ENCODE peak calls at places on chromosome 18, in five cellular contexts. B, F, O, X and D are unnamed samples.

GRCh38 chr18:75199327-75199726 is 9.6 kb downstream of the PTGR3 start:
- DNase-seq in F (no peak), X (no peak), O (no peak), B (no peak), D (no peak)

GRCh38 chr18:58168986-58169385 is 125.0 kb downstream of the NEDD4L start:
- DNase-seq in X (no peak), B (no peak), F (no peak), O (no peak), D (no peak)

GRCh38 chr18:27762054-27762453 is 414.9 kb downstream of the CDH2 start:
- DNase-seq in B (no peak), O (no peak), X (no peak), F (no peak), D (no peak)

GRCh38 chr18:63319383-63320040 is at the start of gene BCL2:
- DNase-seq in F (no peak), O (no peak), X (no peak), B (no peak), D (no peak)

GRCh38 chr18:57749604-57749970 is 53.5 kb downstream of the ATP8B1 start:
- DNase-seq in F (no peak), X (no peak), B (no peak), O (no peak), D (no peak)

GRCh38 chr18:56374005-56374655 is 264.3 kb downstream of the TXNL1 start:
- DNase-seq in O (no peak), B (no peak), F (no peak), X (no peak), D (no peak)

GRCh38 chr18:55415258-55415871 is 172.6 kb downstream of the TCF4 start:
- DNase-seq in F (peak), X (peak), O (peak), B (peak), D (peak)

GRCh38 chr18:79569720-79570119 is 109.9 kb upstream of the CTDP1 start:
- DNase-seq in X (no peak), B (no peak), O (no peak), F (peak), D (no peak)

GRCh38 chr18:9547767-9548166 is 66.6 kb downstream of the PPP4R1 start:
- DNase-seq in O (no peak), X (no peak), F (no peak), B (no peak), D (no peak)

GRCh38 chr18:52903858-52904257 is 563.9 kb downstream of the DCC start:
- DNase-seq in X (no peak), B (peak), F (no peak), O (no peak), D (no peak)

GRCh38 chr18:78330761-78331160 is 648.9 kb upstream of the SALL3 start:
- DNase-seq in F (no peak), X (no peak), B (no peak), O (no peak), D (no peak)

GRCh38 chr18:6624271-6624670 is 105.2 kb upstream of the ARHGAP28 start:
- DNase-seq in F (no peak), O (no peak), X (no peak), B (no peak), D (no peak)

GRCh38 chr18:44899832-44900231 is 219.1 kb downstream of the SETBP1 start:
- DNase-seq in X (no peak), F (no peak), O (no peak), B (no peak), D (no peak)

GRCh38 chr18:75691483-75691882 is 264.0 kb upstream of the SMIM21 start:
- DNase-seq in O (no peak), X (no peak), F (no peak), B (no peak), D (no peak)

GRCh38 chr18:54215069-54215468 is 9.4 kb downstream of the MBD2 start:
- DNase-seq in O (no peak), B (no peak), X (no peak), F (no peak), D (no peak)

GRCh38 chr18:9731380-9731779 is 23.3 kb downstream of the RAB31 start:
- DNase-seq in X (no peak), B (no peak), O (no peak), F (no peak), D (no peak)

GRCh38 chr18:70377317-70377799 is 88.5 kb downstream of the SOCS6 start:
- DNase-seq in X (no peak), F (no peak), B (peak), O (no peak), D (no peak)

GRCh38 chr18:457120-457519 is 43.4 kb downstream of the COLEC12 start:
- DNase-seq in F (no peak), B (no peak), O (no peak), X (no peak), D (no peak)

GRCh38 chr18:10139783-10140410 is 226.1 kb downstream of the VAPA start:
- DNase-seq in F (no peak), X (no peak), B (no peak), O (no peak), D (no peak)

GRCh38 chr18:70848329-70848728 is 559.5 kb downstream of the SOCS6 start:
- DNase-seq in O (no peak), X (no peak), F (no peak), B (no peak), D (no peak)

GRCh38 chr18:26488417-26489009 is 59.8 kb downstream of the KCTD1 start:
- DNase-seq in F (no peak), O (no peak), B (no peak), X (no peak), D (no peak)

GRCh38 chr18:55384551-55385275 is 203.3 kb downstream of the TCF4 start:
- DNase-seq in B (no peak), F (no peak), X (no peak), O (no peak), D (no peak)

GRCh38 chr18:55300469-55301195 is 287.4 kb downstream of the TCF4 start:
- DNase-seq in F (no peak), X (no peak), B (no peak), O (no peak), D (no peak)

GRCh38 chr18:12839526-12840196 is 44.4 kb downstream of the PTPN2 start:
- DNase-seq in X (peak), F (no peak), B (no peak), O (no peak), D (no peak)

GRCh38 chr18:8153887-8154583 is 455.2 kb upstream of the RAB12 start:
- DNase-seq in B (no peak), O (no peak), F (no peak), X (no peak), D (no peak)

GRCh38 chr18:3577456-3577855 is 127.5 kb downstream of the TGIF1 start:
- DNase-seq in B (no peak), X (no peak), O (no peak), F (no peak), D (no peak)

GRCh38 chr18:48053881-48054586 is 123.6 kb upstream of the SMAD2 start:
- DNase-seq in O (no peak), B (no peak), X (no peak), F (peak), D (no peak)

GRCh38 chr18:34801769-34802168 is 91.7 kb downstream of the DTNA start:
- DNase-seq in B (no peak), X (no peak), O (no peak), F (no peak), D (no peak)